ENCODE peak calls at places on chromosomes 13 and 19, in four cellular contexts. X is CD8-positive, alpha-beta T cell; E is left lung; A is astrocyte. Q is an unnamed sample. For H3K4me1, the result is how much of the 10 kb centered on the place peaks cover.

GRCh38 chr19:11577451-11578341 is at the start of gene ACP5:
- DNase-seq in A (no peak), X (no peak), E (peak), Q (peak)

GRCh38 chr13:112859817-112860190 is 109.2 kb upstream of the MCF2L start:
- DNase-seq in A (peak), X (no peak), E (no peak), Q (peak)

GRCh38 chr19:33368074-33368864 is 5.2 kb upstream of the CEBPG start:
- DNase-seq in A (peak), E (no peak), X (no peak), Q (peak)

GRCh38 chr19:42280761-42281174 is 11.7 kb downstream of the CIC start:
- DNase-seq in E (no peak), X (no peak), A (peak), Q (no peak)

GRCh38 chr13:29835280-29836061 is 14.9 kb downstream of the UBL3 start:
- DNase-seq in A (no peak), X (no peak), E (no peak), Q (no peak)

GRCh38 chr13:80305737-80306136 is 35.2 kb downstream of the SPRY2 start:
- DNase-seq in X (no peak), E (no peak), A (no peak), Q (no peak)

GRCh38 chr13:20263393-20264044 is 31.4 kb upstream of the GJB6 start:
- DNase-seq in E (no peak), X (no peak), A (no peak), Q (no peak)

GRCh38 chr13:34164585-34164984 is 346.6 kb downstream of the RFC3 start:
- DNase-seq in E (no peak), A (peak), X (no peak), Q (peak)

GRCh38 chr13:99329477-99329876 is 22.3 kb upstream of the GPR183 start:
- DNase-seq in A (no peak), E (no peak), X (no peak), Q (no peak)

GRCh38 chr13:107516517-107516916 is 698.8 kb downstream of the LIG4 start:
- DNase-seq in E (no peak), A (no peak), X (no peak), Q (no peak)

GRCh38 chr13:26946675-26947342 is 186.2 kb upstream of the GPR12 start:
- DNase-seq in A (peak), X (no peak), E (no peak), Q (no peak)

GRCh38 chr13:39604736-39605135 is 1.7 kb upstream of the LHFPL6 start:
- DNase-seq in A (no peak), X (no peak), E (no peak), Q (no peak)

GRCh38 chr13:39601636-39602035 is 1.4 kb downstream of the LHFPL6 start:
- DNase-seq in X (no peak), E (no peak), A (no peak), Q (no peak)

GRCh38 chr13:39602614-39603366 is at the start of gene LHFPL6:
- DNase-seq in A (peak), E (peak), X (peak), Q (peak)

GRCh38 chr13:39602277-39602613 is 748 bp downstream of the LHFPL6 start:
- DNase-seq in E (no peak), X (no peak), A (no peak), Q (peak)

GRCh38 chr13:39603424-39603947 is 493 bp upstream of the LHFPL6 start:
- DNase-seq in A (peak), X (no peak), E (no peak), Q (peak)
- H3K27ac ChIP-seq in A (peak), X (no peak), E (peak), Q (peak)

GRCh38 chr13:50156140-50156539 is 140.9 kb downstream of the KCNRG start:
- DNase-seq in E (no peak), X (no peak), A (peak), Q (no peak)
- H3K4me1 ChIP-seq in E (under half), X (under half), A (under half), Q (under half)

GRCh38 chr19:3970808-3971598 is at the start of gene DAPK3:
- DNase-seq in A (peak), X (peak), E (peak), Q (peak)
- TF ChIP-seq CTCF in A (no peak), X (no peak), E (no peak), Q (peak)

GRCh38 chr19:32363175-32363574 is 17.8 kb downstream of the ZNF507 start:
- DNase-seq in X (no peak), A (no peak), E (no peak), Q (no peak)
- H3K27ac ChIP-seq in X (no peak), A (no peak), E (peak), Q (no peak)

GRCh38 chr19:18435185-18435841 is 2.6 kb downstream of the ISYNA1 start:
- DNase-seq in E (no peak), X (no peak), A (no peak), Q (no peak)
- H3K4me1 ChIP-seq in E (under half), X (under half), A (under half), Q (under half)

DNA sequence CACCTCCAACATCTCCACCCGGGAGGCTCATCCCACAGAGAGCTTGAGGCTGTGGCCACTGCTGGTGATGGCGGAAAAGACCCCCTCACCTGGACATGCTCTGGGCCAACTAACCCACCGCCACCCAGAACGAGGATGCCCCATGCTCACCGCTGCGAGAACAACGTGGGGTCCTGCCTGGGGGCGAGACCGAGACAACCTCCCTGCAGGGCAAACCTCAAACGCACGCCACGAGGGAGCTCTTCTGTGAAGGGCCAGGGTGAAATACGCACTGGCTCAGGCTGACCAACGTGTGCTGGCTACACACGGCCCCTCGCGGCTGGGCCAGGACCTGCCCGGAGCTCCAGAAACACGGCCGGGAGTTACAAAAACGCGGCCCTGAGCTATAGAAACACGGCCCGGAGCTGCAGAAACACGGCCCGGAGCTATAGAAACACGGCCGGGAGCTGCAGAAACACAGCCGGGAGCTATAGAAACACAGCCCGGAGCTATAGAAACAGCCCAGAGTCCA is 19.0 kb upstream of the PLPP2 start:
- DNase-seq in X (no peak), A (no peak), E (no peak), Q (no peak)
- TF ChIP-seq CTCF in X (no peak), A (no peak), E (no peak), Q (no peak)

GRCh38 chr19:14555918-14556661 is 15.8 kb downstream of the NDUFB7 start:
- DNase-seq in X (no peak), E (no peak), A (peak), Q (no peak)

GRCh38 chr19:14553939-14554243 is 18.0 kb downstream of the NDUFB7 start:
- DNase-seq in A (no peak), E (no peak), X (no peak), Q (no peak)

GRCh38 chr19:14556662-14557188 is 15.1 kb downstream of the NDUFB7 start:
- DNase-seq in A (peak), E (peak), X (peak), Q (peak)

GRCh38 chr19:14553042-14553938 is 18.6 kb downstream of the NDUFB7 start:
- DNase-seq in X (no peak), A (no peak), E (no peak), Q (no peak)

DNA sequence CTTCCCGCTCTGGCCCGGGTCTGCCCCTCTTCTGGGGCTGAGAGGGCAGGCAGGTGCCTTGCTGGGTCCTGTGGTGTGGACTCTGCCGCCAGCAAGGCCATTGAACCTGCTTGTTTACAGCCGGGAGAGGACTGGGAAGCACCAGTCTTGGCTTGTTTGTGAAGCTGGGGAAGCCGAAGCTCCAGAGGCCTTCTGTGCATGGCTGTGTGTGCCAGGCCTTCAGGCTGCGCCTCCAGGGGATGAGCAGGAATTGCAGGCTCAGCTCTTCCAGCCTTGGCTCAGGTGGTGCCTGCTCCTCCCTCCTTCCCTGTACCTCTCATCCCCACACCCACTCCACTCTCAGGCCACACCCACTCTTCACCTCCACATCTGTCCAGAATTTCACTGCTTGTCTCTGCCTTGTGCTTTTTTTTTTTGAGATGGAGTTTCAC is 17.5 kb downstream of the NDUFB7 start:
- DNase-seq in X (no peak), A (no peak), E (no peak), Q (peak)
- H3K27ac ChIP-seq in X (no peak), A (no peak), E (no peak), Q (no peak)

GRCh38 chr19:1074512-1075283 is 7.7 kb downstream of the ARHGAP45 start:
- DNase-seq in E (peak), X (peak), A (no peak), Q (no peak)

GRCh38 chr19:1073956-1074511 is 7.1 kb downstream of the ARHGAP45 start:
- DNase-seq in A (no peak), X (no peak), E (peak), Q (no peak)

GRCh38 chr19:1076046-1076386 is 9.0 kb downstream of the ARHGAP45 start:
- DNase-seq in A (no peak), X (no peak), E (no peak), Q (no peak)

GRCh38 chr19:1079566-1080111 is 12.7 kb downstream of the ARHGAP45 start:
- DNase-seq in E (no peak), A (no peak), X (no peak), Q (no peak)

DNA sequence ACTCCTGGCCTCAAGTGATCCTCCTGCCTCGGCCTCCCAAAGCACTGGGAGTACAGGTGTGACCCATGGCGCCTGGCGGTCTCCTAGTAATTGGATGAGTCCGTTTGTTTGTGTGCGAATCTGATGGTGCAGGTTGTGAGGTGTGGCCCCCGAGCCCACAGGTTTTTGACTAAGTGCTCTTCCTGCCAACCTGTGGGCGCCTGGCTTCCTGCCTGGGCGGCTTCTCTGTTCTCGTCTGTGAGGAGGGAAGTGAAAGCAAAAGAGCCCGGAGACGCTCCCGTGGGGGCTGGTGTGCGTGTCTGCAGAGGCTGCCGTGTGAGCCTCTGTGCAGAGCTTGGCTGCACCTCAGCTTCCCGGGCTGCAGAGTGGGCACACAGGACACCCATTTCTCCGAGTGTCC is 10.0 kb downstream of the ARHGAP45 start:
- DNase-seq in E (peak), X (peak), A (no peak), Q (peak)
- H3K4me1 ChIP-seq in E (under half), X (half or more), A (under half), Q (under half)

GRCh38 chr19:10560154-10560553 is 5.7 kb downstream of the KRI1 start:
- DNase-seq in E (no peak), X (no peak), A (no peak), Q (no peak)
- TF ChIP-seq CTCF in E (no peak), X (no peak), A (no peak), Q (no peak)

Q was measured in foreskin keratinocyte.